ENCODE peak calls at places on chromosome 13, in nine cellular contexts. N is brain microvascular endothelial cell, T is COR-L47, P is NCI-H510A, A is SHP77, X is T-helper 1 cell, W is upper lobe of right lung, B is EH, R is PC-3. L is an unnamed sample.

GRCh38 chr13:45339867-45340266 is 1.1 kb downstream of the TPT1 start:
- DNase-seq in W (no peak), T (no peak), P (no peak), R (no peak), N (no peak), B (no peak), A (no peak), X (no peak), L (no peak)

GRCh38 chr13:102555914-102556553 is 40.8 kb upstream of the TPP2 start:
- DNase-seq in R (peak; percentile 56), A (peak; percentile 68), T (peak; percentile 57), N (peak; percentile 36), B (peak; percentile 49), X (no peak), P (no peak), W (no peak), L (peak; percentile 1)

GRCh38 chr13:34250151-34250550 is 432.2 kb downstream of the RFC3 start:
- DNase-seq in A (no peak), X (no peak), P (no peak), T (no peak), B (peak; percentile 15), N (no peak), R (no peak), W (no peak), L (no peak)

GRCh38 chr13:109647046-109647445 is 139.3 kb downstream of the IRS2 start:
- DNase-seq in W (no peak), P (no peak), N (peak; percentile 86), B (no peak), A (no peak), R (peak; percentile 46), X (no peak), T (no peak), L (no peak)

GRCh38 chr13:90533866-90534265 is 813.6 kb upstream of the MIR17HG start:
- DNase-seq in N (no peak), B (no peak), A (no peak), R (no peak), W (no peak), P (no peak), T (no peak), X (no peak), L (no peak)

GRCh38 chr13:100428966-100429365 is 159.6 kb downstream of the GGACT start:
- DNase-seq in B (peak; percentile 36), R (no peak), X (no peak), A (no peak), P (no peak), W (no peak), N (no peak), T (no peak), L (no peak)

GRCh38 chr13:104382941-104383340 is 1316.7 kb upstream of the SLC10A2 start:
- DNase-seq in R (no peak), P (no peak), W (no peak), X (no peak), A (no peak), T (no peak), B (no peak), N (no peak), L (no peak)

GRCh38 chr13:44818428-44818827 is 170.8 kb downstream of the NUFIP1 start:
- DNase-seq in A (peak; percentile 47), X (no peak), B (peak; percentile 40), W (no peak), P (no peak), N (peak; percentile 29), R (peak; percentile 30), T (peak; percentile 36), L (no peak)

GRCh38 chr13:72565893-72566292 is 161.5 kb downstream of the MZT1 start:
- DNase-seq in B (peak; percentile 39), X (no peak), T (peak; percentile 56), R (peak; percentile 53), P (no peak), N (peak; percentile 11), A (peak; percentile 3), W (no peak), L (no peak)

GRCh38 chr13:26558912-26559485 is 1.5 kb downstream of the WASF3 start:
- DNase-seq in A (no peak), P (no peak), N (no peak), T (no peak), X (no peak), R (no peak), B (peak; percentile 18), W (no peak), L (no peak)

GRCh38 chr13:113415825-113416224 is 37.5 kb downstream of the ADPRHL1 start:
- DNase-seq in P (no peak), B (no peak), X (no peak), T (no peak), A (no peak), N (no peak), R (no peak), W (no peak), L (no peak)

GRCh38 chr13:67023088-67023893 is 206.8 kb downstream of the PCDH9 start:
- DNase-seq in A (no peak), T (peak; percentile 16), R (peak; percentile 21), W (no peak), B (peak; percentile 18), N (peak; percentile 89), X (no peak), P (no peak), L (peak; percentile 41)

GRCh38 chr13:108155185-108156106 is 59.9 kb downstream of the LIG4 start:
- DNase-seq in A (peak; percentile 63), R (peak; percentile 77), T (peak; percentile 44), P (peak; percentile 5), X (peak; percentile 19), N (peak; percentile 63), B (peak; percentile 34), W (peak; percentile 69), L (no peak)

GRCh38 chr13:44422755-44423643 is 49.4 kb downstream of the SERP2 start:
- DNase-seq in R (no peak), T (no peak), X (no peak), A (peak; percentile 69), P (no peak), N (no peak), W (no peak), B (no peak), L (no peak)

GRCh38 chr13:76711515-76712182 is 174.6 kb downstream of the KCTD12 start:
- DNase-seq in B (peak; percentile 96), R (peak; percentile 46), N (peak; percentile 77), P (no peak), X (no peak), T (no peak), A (no peak), W (no peak), L (no peak)

GRCh38 chr13:103523853-103524252 is 457.6 kb upstream of the SLC10A2 start:
- DNase-seq in P (no peak), N (no peak), X (no peak), B (no peak), A (no peak), T (no peak), W (no peak), R (no peak), L (no peak)

GRCh38 chr13:91347996-91348905 is 764 bp downstream of the MIR17HG start:
- DNase-seq in T (no peak), P (no peak), R (no peak), X (peak; percentile 55), W (peak; percentile 83), A (peak; percentile 50), N (no peak), B (peak; percentile 34), L (no peak)

GRCh38 chr13:21033224-21033855 is 28.0 kb downstream of the LATS2 start:
- DNase-seq in P (no peak), N (no peak), W (no peak), T (no peak), B (peak; percentile 70), A (no peak), X (no peak), R (peak; percentile 89), L (no peak)

GRCh38 chr13:72754111-72754510 is 26.4 kb downstream of the BORA start:
- DNase-seq in X (no peak), W (no peak), P (no peak), A (no peak), N (no peak), R (no peak), T (no peak), B (no peak), L (no peak)

GRCh38 chr13:31060655-31061054 is 101.0 kb downstream of the HSPH1 start:
- DNase-seq in N (no peak), P (no peak), R (no peak), A (no peak), W (no peak), X (no peak), B (no peak), T (no peak), L (no peak)

GRCh38 chr13:48155850-48156249 is 60.9 kb upstream of the MED4 start:
- DNase-seq in N (peak; percentile 40), A (no peak), R (peak; percentile 72), W (no peak), T (no peak), X (peak; percentile 32), B (peak; percentile 27), P (no peak), L (no peak)

GRCh38 chr13:35964764-35965163 is 166.4 kb downstream of the DCLK1 start:
- DNase-seq in N (peak; percentile 32), P (no peak), B (peak; percentile 62), T (no peak), X (no peak), W (no peak), R (peak; percentile 6), A (no peak), L (no peak)

GRCh38 chr13:114324334-114324733 is 10.0 kb downstream of the CHAMP1 start:
- DNase-seq in A (no peak), P (no peak), X (no peak), T (no peak), B (no peak), W (no peak), N (no peak), R (no peak), L (no peak)

GRCh38 chr13:24172071-24172470 is 11.6 kb downstream of the SPATA13 start:
- DNase-seq in B (no peak), X (no peak), N (no peak), A (no peak), T (no peak), R (no peak), P (no peak), W (no peak), L (no peak)

GRCh38 chr13:109700176-109700575 is 86.2 kb downstream of the IRS2 start:
- DNase-seq in R (peak; percentile 30), P (peak; percentile 76), W (peak; percentile 81), A (peak; percentile 91), X (no peak), B (peak; percentile 28), T (peak; percentile 95), N (peak; percentile 83), L (no peak)

GRCh38 chr13:20125129-20125782 is 35.6 kb downstream of the GJA3 start:
- DNase-seq in W (no peak), N (peak; percentile 50), B (peak; percentile 76), T (no peak), A (no peak), X (no peak), P (no peak), R (peak; percentile 59), L (no peak)

GRCh38 chr13:97492257-97492656 is 58.3 kb downstream of the RAP2A start:
- DNase-seq in P (no peak), A (peak; percentile 88), W (no peak), N (no peak), R (peak; percentile 86), T (no peak), X (no peak), B (no peak), L (no peak)

GRCh38 chr13:98921015-98921414 is 56.8 kb downstream of the DOCK9 start:
- DNase-seq in B (no peak), W (no peak), N (no peak), A (no peak), X (no peak), R (no peak), P (no peak), T (no peak), L (no peak)

GRCh38 chr13:20566424-20566916 is 487 bp upstream of the IFT88 start:
- DNase-seq in N (peak; percentile 58), R (peak; percentile 89), W (no peak), B (peak; percentile 82), T (peak; percentile 82), X (no peak), P (peak; percentile 80), A (peak; percentile 85), L (no peak)

GRCh38 chr13:41356788-41357187 is 45.7 kb downstream of the NAA16 start:
- DNase-seq in R (peak; percentile 35), W (no peak), X (no peak), N (no peak), T (no peak), A (no peak), B (no peak), P (no peak), L (no peak)

GRCh38 chr13:39269411-39269810 is 231.2 kb downstream of the NHLRC3 start:
- DNase-seq in R (no peak), P (no peak), A (no peak), T (no peak), B (no peak), W (no peak), X (no peak), N (no peak), L (no peak)

L was measured in NCI-H2107.